ENCODE peak calls at places on chromosomes 2 and 18, in four cellular contexts. A is right cardiac atrium, P is T-helper 2 cell, G is endodermal cell. U is an unnamed sample.
A peak's percentile ranks its signal among the peaks of the same experiment; 100 is the strongest.

GRCh38 chr2:134436706-134437105 is 182.8 kb downstream of the MGAT5 start:
- DNase-seq in G (no peak), P (no peak), A (no peak), U (no peak)

GRCh38 chr2:130334026-130334425 is 8.7 kb upstream of the IMP4 start:
- DNase-seq in P (no peak), G (peak; percentile 53), A (no peak), U (no peak)

GRCh38 chr2:105789745-105790466 is 45.2 kb downstream of the NCK2 start:
- DNase-seq in A (no peak), G (no peak), P (no peak), U (peak; percentile 23)

GRCh38 chr2:99868260-99868659 is 274.1 kb downstream of the AFF3 start:
- DNase-seq in A (no peak), G (no peak), P (no peak), U (no peak)

GRCh38 chr2:217370391-217370790 is 510.5 kb upstream of the TNP1 start:
- DNase-seq in G (no peak), P (no peak), A (no peak), U (no peak)

GRCh38 chr18:50829644-50830043 is 9.8 kb upstream of the MRO start:
- DNase-seq in P (no peak), A (no peak), G (no peak), U (no peak)

GRCh38 chr2:171412571-171412970 is 21.2 kb downstream of the METTL8 start:
- DNase-seq in P (no peak), G (no peak), A (no peak), U (no peak)

GRCh38 chr2:43846140-43846793 is 7.5 kb downstream of the ABCG8 start:
- DNase-seq in P (no peak), A (no peak), G (peak; percentile 26), U (no peak)

U was measured in stimulated activated naive CD4-positive, alpha-beta T cell.